ENCODE peak calls at places on chromosomes 1 and 21, in ten cellular contexts. U is foreskin fibroblast, C is GM13976, X is heart left ventricle, M is activated B cell treated with CpG ODN at 0.5 μM for 24 hours, W is hepatocyte, A is upper lobe of right lung, D is epithelial cell of esophagus, L is brain microvascular endothelial cell, J is sigmoid colon. S is an unnamed sample.

GRCh38 chr1:164515932-164516331 is 43.1 kb upstream of the PBX1 start:
- DNase-seq in U (peak; percentile 66), C (no peak), X (no peak), M (no peak), W (no peak), A (no peak), D (no peak), L (no peak), J (no peak), S (no peak)

GRCh38 chr1:26540346-26540745 is 10.8 kb downstream of the RPS6KA1 start:
- DNase-seq in U (no peak), C (no peak), X (no peak), M (no peak), W (no peak), A (no peak), D (no peak), L (no peak), J (no peak), S (no peak)

GRCh38 chr21:28442624-28443023 is 550.1 kb downstream of the LTN1 start:
- DNase-seq in U (peak; percentile 93), C (no peak), X (no peak), M (no peak), W (no peak), A (no peak), D (peak; percentile 65), L (peak; percentile 65), J (no peak), S (no peak)

GRCh38 chr1:171403396-171403795 is 81.9 kb upstream of the PRRC2C start:
- DNase-seq in U (peak; percentile 9), C (no peak), X (no peak), M (no peak), W (no peak), A (no peak), D (peak; percentile 72), L (peak; percentile 29), J (no peak), S (no peak)

GRCh38 chr1:4422496-4423289 is 231.7 kb upstream of the AJAP1 start:
- DNase-seq in U (no peak), C (no peak), X (no peak), M (no peak), W (no peak), A (no peak), D (no peak), L (peak; percentile 34), J (no peak), S (no peak)

GRCh38 chr1:54230507-54231339 is 30.8 kb downstream of the MRPL37 start:
- DNase-seq in U (no peak), C (no peak), X (no peak), M (no peak), W (no peak), A (no peak), D (no peak), L (no peak), J (no peak), S (no peak)

GRCh38 chr1:17523487-17524029 is 15.9 kb upstream of the ARHGEF10L start:
- DNase-seq in U (no peak), C (no peak), X (no peak), M (no peak), W (no peak), A (no peak), D (no peak), L (no peak), J (no peak), S (no peak)

GRCh38 chr1:180397190-180397589 is 105.2 kb downstream of the ACBD6 start:
- DNase-seq in U (no peak), C (no peak), X (no peak), M (no peak), W (no peak), A (no peak), D (no peak), L (no peak), J (no peak), S (no peak)

GRCh38 chr1:21669287-21670058 is at the start of gene RAP1GAP:
- DNase-seq in U (no peak), C (peak; percentile 69), X (no peak), M (no peak), W (peak; percentile 83), A (peak; percentile 78), D (peak; percentile 30), L (no peak), J (peak; percentile 59), S (no peak)

GRCh38 chr1:17866451-17867029 is 111.4 kb downstream of the ACTL8 start:
- DNase-seq in U (peak; percentile 97), C (no peak), X (no peak), M (no peak), W (peak; percentile 39), A (no peak), D (peak; percentile 36), L (peak; percentile 91), J (no peak), S (no peak)

GRCh38 chr1:6771568-6771825 is 13.8 kb upstream of the CAMTA1 start:
- DNase-seq in U (no peak), C (no peak), X (no peak), M (no peak), W (no peak), A (no peak), D (no peak), L (no peak), J (no peak), S (no peak)

GRCh38 chr1:54610601-54611580 is 12.4 kb downstream of the FAM151A start:
- DNase-seq in U (no peak), C (no peak), X (no peak), M (no peak), W (no peak), A (no peak), D (no peak), L (no peak), J (peak; percentile 25), S (no peak)

GRCh38 chr1:230240446-230241076 is 173.5 kb downstream of the GALNT2 start:
- DNase-seq in U (peak; percentile 21), C (no peak), X (no peak), M (no peak), W (no peak), A (no peak), D (no peak), L (no peak), J (no peak), S (no peak)

GRCh38 chr1:113805256-113805531 is 7.1 kb downstream of the RSBN1 start:
- DNase-seq in U (no peak), C (no peak), X (no peak), M (no peak), W (no peak), A (no peak), D (no peak), L (no peak), J (no peak), S (no peak)

GRCh38 chr1:54347955-54348699 is 58.1 kb downstream of the SSBP3 start:
- DNase-seq in U (no peak), C (no peak), X (peak; percentile 12), M (no peak), W (peak; percentile 79), A (peak; percentile 70), D (no peak), L (no peak), J (no peak), S (no peak)

GRCh38 chr1:44651069-44651468 is 23.2 kb downstream of the TMEM53 start:
- DNase-seq in U (no peak), C (no peak), X (no peak), M (no peak), W (no peak), A (no peak), D (no peak), L (no peak), J (no peak), S (no peak)

GRCh38 chr1:44652445-44653106 is 21.7 kb downstream of the TMEM53 start:
- DNase-seq in U (peak; percentile 86), C (peak; percentile 87), X (peak; percentile 79), M (peak; percentile 70), W (peak; percentile 87), A (peak; percentile 86), D (peak; percentile 67), L (peak; percentile 60), J (peak; percentile 87), S (peak; percentile 83)

GRCh38 chr1:44655609-44656008 is 18.7 kb downstream of the TMEM53 start:
- DNase-seq in U (peak; percentile 67), C (peak; percentile 68), X (no peak), M (no peak), W (no peak), A (no peak), D (no peak), L (no peak), J (no peak), S (no peak)

GRCh38 chr1:44654621-44655187 is 19.6 kb downstream of the TMEM53 start:
- DNase-seq in U (no peak), C (no peak), X (peak; percentile 8), M (no peak), W (no peak), A (no peak), D (no peak), L (no peak), J (no peak), S (no peak)

GRCh38 chr1:44653107-44653964 is 20.9 kb downstream of the TMEM53 start:
- DNase-seq in U (no peak), C (no peak), X (no peak), M (no peak), W (no peak), A (no peak), D (no peak), L (no peak), J (no peak), S (no peak)
- TF ChIP-seq CTCF in U (no peak), C (no peak), X (no peak), M (no peak), W (no peak), A (peak; percentile 8), D (no peak), L (no peak), J (no peak), S (peak; percentile 9)

GRCh38 chr1:36471830-36472641 is 7.9 kb upstream of the MRPS15 start:
- DNase-seq in U (no peak), C (no peak), X (no peak), M (no peak), W (no peak), A (peak; percentile 62), D (no peak), L (no peak), J (no peak), S (no peak)
- TF ChIP-seq CTCF in U (no peak), C (no peak), X (no peak), M (no peak), W (no peak), A (no peak), D (no peak), L (no peak), J (no peak), S (no peak)

GRCh38 chr1:9322845-9323244 is 30.2 kb downstream of the SPSB1 start:
- DNase-seq in U (no peak), C (no peak), X (peak; percentile 55), M (no peak), W (no peak), A (no peak), D (no peak), L (no peak), J (no peak), S (no peak)
- TF ChIP-seq CTCF in U (no peak), C (no peak), X (peak; percentile 35), M (no peak), W (no peak), A (peak; percentile 15), D (no peak), L (no peak), J (no peak), S (no peak)

DNA sequence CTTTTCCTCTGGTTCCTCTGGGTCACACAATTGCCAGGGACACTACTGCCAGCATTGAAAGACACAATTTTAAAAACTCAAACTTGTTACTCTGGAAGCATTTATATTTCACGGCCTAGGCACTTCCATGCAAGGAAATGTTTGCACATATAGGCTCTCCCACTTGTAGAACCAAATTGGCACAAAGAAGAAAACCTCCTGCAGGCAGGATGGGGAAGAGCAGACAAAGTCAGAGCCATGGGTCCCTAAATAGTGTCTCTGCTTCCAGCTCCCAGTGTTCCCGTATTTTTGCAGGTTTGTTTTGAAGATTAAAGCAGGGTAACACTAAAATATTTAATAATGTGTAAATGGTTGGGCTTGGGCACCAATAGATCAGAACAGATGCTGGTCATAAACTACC is 19.0 kb upstream of the ADGRL2 start:
- DNase-seq in U (no peak), C (no peak), X (no peak), M (no peak), W (no peak), A (no peak), D (no peak), L (no peak), J (no peak), S (no peak)
- TF ChIP-seq CTCF in U (no peak), C (no peak), X (no peak), M (no peak), W (no peak), A (no peak), D (peak; percentile 30), L (peak; percentile 30), J (no peak), S (no peak)

S was measured in type B pancreatic cell.